ENCODE peak calls at places on chromosomes 4 and X, in four cellular contexts. I is GM23338, T is lower lobe of right lung, D is SJSA1. Q is an unnamed sample. For H3K27me3, the result is how much of the 10 kb centered on the place peaks cover.

GRCh38 chr4:69239777-69240176 is 25.2 kb upstream of the UGT2B11 start:
- DNase-seq in I (no peak), T (no peak), D (no peak), Q (no peak)

GRCh38 chrX:11944486-11944885 is 186.4 kb downstream of the MSL3 start:
- DNase-seq in I (peak), T (no peak), D (peak), Q (peak)

GRCh38 chr4:3368841-3369760 is 72.7 kb upstream of the HGFAC start:
- DNase-seq in I (no peak), T (no peak), D (no peak), Q (no peak)

GRCh38 chr4:118154643-118155042 is 120.4 kb downstream of the NDST3 start:
- DNase-seq in I (no peak), T (no peak), D (no peak), Q (no peak)

GRCh38 chrX:65635371-65635770 is 32.1 kb upstream of the MSN start:
- DNase-seq in I (no peak), T (no peak), D (no peak), Q (no peak)

GRCh38 chrX:46837543-46838481 is 969 bp downstream of the RP2 start:
- DNase-seq in I (no peak), T (no peak), D (no peak), Q (no peak)

GRCh38 chrX:74232859-74233258 is 71.1 kb upstream of the ZCCHC13 start:
- DNase-seq in I (peak), T (no peak), D (no peak), Q (no peak)

GRCh38 chr4:3270141-3270611 is 21.2 kb downstream of the MSANTD1 start:
- DNase-seq in I (no peak), T (no peak), D (peak), Q (no peak)

GRCh38 chrX:133250184-133251080 is 32.3 kb upstream of the TFDP3 start:
- DNase-seq in I (no peak), T (no peak), D (no peak), Q (no peak)

GRCh38 chrX:150868625-150869024 is 29.8 kb downstream of the CD99L2 start:
- DNase-seq in I (no peak), T (no peak), D (no peak), Q (no peak)

GRCh38 chrX:580020-580419 is 50.6 kb upstream of the SHOX start:
- DNase-seq in I (no peak), T (no peak), D (no peak), Q (no peak)

GRCh38 chrX:107936434-107936730 is 45.8 kb downstream of the TEX13B start:
- DNase-seq in I (peak), T (no peak), D (no peak), Q (no peak)

GRCh38 chrX:80747832-80748231 is 61.8 kb downstream of the BRWD3 start:
- DNase-seq in I (no peak), T (no peak), D (no peak), Q (no peak)

GRCh38 chr4:48033825-48034413 is 17.3 kb downstream of the NIPAL1 start:
- DNase-seq in I (peak), T (no peak), D (peak), Q (no peak)

GRCh38 chrX:147803948-147804347 is 107.8 kb upstream of the FMR1 start:
- DNase-seq in I (peak), T (no peak), D (no peak), Q (no peak)

GRCh38 chr4:89572224-89572858 is 264.6 kb downstream of the SNCA start:
- DNase-seq in I (peak), T (no peak), D (no peak), Q (no peak)

GRCh38 chrX:130166503-130166777 is 799 bp upstream of the AIFM1 start:
- DNase-seq in I (no peak), T (no peak), D (no peak), Q (no peak)

GRCh38 chr4:19030048-19030447 is 1008.5 kb upstream of the LCORL start:
- DNase-seq in I (peak), T (no peak), D (no peak), Q (no peak)

GRCh38 chrX:150408561-150408960 is 45.4 kb downstream of the MAMLD1 start:
- DNase-seq in I (no peak), T (no peak), D (no peak), Q (no peak)

GRCh38 chr4:184317234-184317918 is 99.7 kb upstream of the ENPP6 start:
- DNase-seq in I (no peak), T (no peak), D (no peak), Q (no peak)

GRCh38 chr4:184316821-184317220 is 99.1 kb upstream of the ENPP6 start:
- DNase-seq in I (no peak), T (no peak), D (no peak), Q (no peak)

GRCh38 chr4:184322328-184323025 is 104.8 kb upstream of the ENPP6 start:
- DNase-seq in I (no peak), T (no peak), D (no peak), Q (no peak)

GRCh38 chr4:184318852-184319251 is 101.2 kb upstream of the ENPP6 start:
- DNase-seq in I (no peak), T (no peak), D (no peak), Q (no peak)

DNA sequence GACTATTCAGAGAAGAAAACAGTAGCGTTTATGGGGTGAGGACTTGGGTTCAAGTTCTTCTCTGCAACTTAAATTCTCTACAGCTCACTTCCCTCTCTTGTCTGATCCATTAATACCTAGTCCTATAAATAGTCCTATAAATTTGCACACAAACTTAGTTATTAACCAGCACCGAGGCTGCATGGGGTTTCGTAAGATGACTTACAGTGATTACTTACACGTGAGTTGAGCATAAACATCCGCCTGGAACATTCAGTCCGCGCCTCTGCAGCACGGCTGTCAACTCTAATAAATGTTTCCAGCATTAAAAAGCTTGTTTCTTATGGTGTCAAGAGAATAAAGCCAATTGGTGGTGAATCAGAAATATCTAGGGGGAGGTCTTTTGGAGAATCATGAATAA is 103.0 kb upstream of the ENPP6 start:
- DNase-seq in I (no peak), T (no peak), D (no peak), Q (no peak)
- H3K4me3 ChIP-seq in I (no peak), T (no peak), D (no peak), Q (no peak)

GRCh38 chr4:8351931-8352367 is 82.4 kb downstream of the HTRA3 start:
- DNase-seq in I (no peak), T (no peak), D (no peak), Q (no peak)
- H3K27me3 ChIP-seq in I (under half), T (under half), D (under half), Q (under half)

DNA sequence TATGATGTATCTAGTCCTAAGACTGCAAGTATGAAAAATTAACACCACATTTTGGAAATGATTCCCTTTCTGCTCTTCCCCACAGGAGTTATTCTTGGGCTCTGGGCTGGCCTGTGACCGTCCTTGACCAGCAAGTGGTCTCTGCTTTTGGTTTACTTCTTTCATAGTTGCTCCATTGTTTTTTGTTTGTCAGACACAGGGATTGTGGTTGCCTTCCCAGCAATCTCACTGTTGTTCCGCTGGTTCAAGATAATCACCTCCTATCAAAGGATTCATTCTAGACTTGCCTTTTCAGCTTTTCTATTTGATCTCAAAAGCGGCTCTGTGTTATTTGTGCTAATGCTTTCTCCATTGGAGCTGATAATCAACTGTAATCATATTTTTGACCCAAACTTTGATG is 218.8 kb downstream of the MGST2 start:
- DNase-seq in I (no peak), T (no peak), D (no peak), Q (no peak)
- H3K4me3 ChIP-seq in I (no peak), T (no peak), D (no peak), Q (no peak)

DNA sequence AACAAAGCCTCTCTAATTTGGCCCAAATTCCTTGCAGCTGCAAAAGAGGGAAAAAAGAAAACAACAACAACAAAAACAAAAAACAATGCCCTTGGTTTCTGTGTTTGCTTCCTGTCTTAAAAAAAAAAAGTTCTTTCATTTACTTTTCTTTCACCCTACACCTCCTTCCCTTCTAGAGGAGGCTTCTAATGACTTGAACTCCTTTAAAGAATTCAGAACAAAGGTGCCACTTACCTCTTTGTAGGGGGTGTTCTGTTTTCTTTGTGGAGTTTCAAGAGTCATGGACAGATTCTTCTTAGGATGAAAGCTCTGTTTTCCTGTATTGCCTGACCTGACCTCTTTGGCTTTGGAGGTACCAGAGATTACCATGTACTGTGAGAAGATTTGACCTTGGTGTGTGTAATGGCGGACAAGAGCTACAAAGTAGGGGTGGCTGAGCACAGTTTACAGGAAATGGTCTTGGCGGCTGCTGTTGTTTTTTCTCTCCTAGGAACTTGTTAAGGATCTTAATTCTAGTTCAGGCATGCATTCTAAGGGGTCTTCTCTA is 72.4 kb upstream of the S100G start:
- DNase-seq in I (peak), T (no peak), D (no peak), Q (no peak)
- H3K27me3 ChIP-seq in I (under half), T (under half), D (under half), Q (under half)

DNA sequence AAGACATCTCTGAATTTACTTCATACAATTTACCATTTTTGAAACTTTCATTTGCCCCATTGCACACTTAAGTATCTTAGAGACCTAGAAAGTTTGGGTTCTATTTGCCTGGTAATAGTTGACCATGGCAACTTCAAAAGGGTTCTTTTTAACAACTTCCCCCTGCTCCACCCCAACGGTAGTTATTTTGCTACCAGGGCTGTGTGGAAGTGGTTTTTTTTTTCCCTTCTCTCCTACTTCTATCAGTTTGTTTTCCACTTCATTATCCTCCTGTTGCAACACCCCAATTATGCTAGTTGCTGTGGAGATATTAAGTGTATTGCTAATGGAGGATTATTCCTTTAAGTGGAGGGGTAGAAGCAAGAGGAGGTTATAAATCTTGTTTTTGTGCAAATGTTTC is 14.4 kb downstream of the SGMS2 start:
- DNase-seq in I (no peak), T (no peak), D (no peak), Q (no peak)
- H3K4me3 ChIP-seq in I (no peak), T (no peak), D (no peak), Q (no peak)

GRCh38 chr4:25031077-25031606 is 396 bp upstream of the LGI2 start:
- DNase-seq in I (peak), T (no peak), D (no peak), Q (no peak)
- H3K27me3 ChIP-seq in I (under half), T (under half), D (under half), Q (under half)

GRCh38 chrX:77901506-77901905 is 2.2 kb downstream of the COX7B start:
- DNase-seq in I (no peak), T (no peak), D (no peak), Q (no peak)
- H3K4me3 ChIP-seq in I (peak), T (no peak), D (no peak), Q (no peak)

DNA sequence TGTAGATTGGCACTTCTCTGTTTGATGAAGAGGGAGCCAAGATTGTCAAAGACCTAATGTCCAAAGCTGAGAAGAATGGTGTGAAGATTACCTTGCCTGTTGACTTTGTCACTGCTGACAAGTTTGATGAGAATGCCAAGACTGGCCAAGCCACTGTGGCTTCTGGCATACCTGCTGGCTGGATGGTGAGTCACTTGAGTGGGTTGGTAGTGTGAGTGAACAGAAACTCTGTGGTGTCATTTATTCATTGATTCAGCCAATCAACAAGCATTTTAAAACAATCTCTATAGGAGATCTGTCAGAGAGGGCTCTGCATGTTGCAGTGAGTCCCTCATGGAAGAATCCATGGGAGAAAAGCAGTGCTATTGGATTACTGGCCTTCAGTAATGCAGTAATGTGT is 16.3 kb downstream of the TAF9B start:
- DNase-seq in I (no peak), T (no peak), D (no peak), Q (peak)
- H3K27me3 ChIP-seq in I (under half), T (under half), D (under half), Q (under half)

GRCh38 chr4:52592287-52592686 is 66.8 kb downstream of the USP46 start:
- DNase-seq in I (no peak), T (no peak), D (no peak), Q (no peak)
- H3K4me3 ChIP-seq in I (no peak), T (no peak), D (no peak), Q (no peak)